ENCODE peak calls at places on chromosomes 16 and 17, in eight cellular contexts. X is stomach; S is lung; H is K562; N is endothelial cell of umbilical vein; W is uterus; K is CD8-positive, alpha-beta memory T cell; O is tibial artery. B is an unnamed sample. For H3K9me3, the result is how much of the 10 kb centered on the place peaks cover.

GRCh38 chr17:38464251-38464722 is 36.0 kb downstream of the ARHGAP23 start:
- DNase-seq in X (peak), S (no peak), H (no peak), N (peak), W (peak), K (no peak), O (peak), B (no peak)

GRCh38 chr17:9146064-9146463 is 124.8 kb downstream of the NTN1 start:
- DNase-seq in X (no peak), S (no peak), H (no peak), N (no peak), W (no peak), K (no peak), O (no peak), B (no peak)

GRCh38 chr17:72359274-72359673 is 238.5 kb downstream of the SOX9 start:
- DNase-seq in X (no peak), S (no peak), H (no peak), N (no peak), W (no peak), K (no peak), O (no peak), B (no peak)

GRCh38 chr17:28282596-28282995 is 36.4 kb upstream of the TMEM97 start:
- DNase-seq in X (no peak), S (no peak), H (no peak), N (peak), W (no peak), K (no peak), O (no peak), B (peak)

GRCh38 chr17:30476726-30477082 is 504 bp upstream of the GOSR1 start:
- DNase-seq in X (no peak), S (no peak), H (peak), N (no peak), W (peak), K (no peak), O (no peak), B (no peak)

GRCh38 chr17:66715076-66715675 is 119.7 kb upstream of the CACNG5 start:
- DNase-seq in X (no peak), S (no peak), H (no peak), N (no peak), W (no peak), K (no peak), O (no peak), B (no peak)

GRCh38 chr17:32486091-32486700 is 597 bp upstream of the CDK5R1 start:
- DNase-seq in X (peak), S (peak), H (peak), N (peak), W (peak), K (peak), O (peak), B (no peak)

GRCh38 chr17:50562266-50563094 is 2.0 kb downstream of the CACNA1G start:
- DNase-seq in X (no peak), S (no peak), H (no peak), N (no peak), W (no peak), K (no peak), O (no peak), B (no peak)

GRCh38 chr17:74259667-74260524 is 14.1 kb upstream of the DNAI2 start:
- DNase-seq in X (no peak), S (no peak), H (no peak), N (no peak), W (no peak), K (no peak), O (no peak), B (no peak)

GRCh38 chr17:81494984-81495383 is 17.6 kb downstream of the ACTG1 start:
- DNase-seq in X (no peak), S (no peak), H (no peak), N (no peak), W (no peak), K (no peak), O (no peak), B (no peak)

GRCh38 chr17:8175795-8176196 is 384 bp downstream of the TMEM107 start:
- DNase-seq in X (no peak), S (no peak), H (no peak), N (no peak), W (no peak), K (no peak), O (no peak), B (no peak)

GRCh38 chr17:57106107-57106835 is 21.2 kb downstream of the AKAP1 start:
- DNase-seq in X (no peak), S (no peak), H (peak), N (no peak), W (no peak), K (no peak), O (no peak), B (peak)

GRCh38 chr16:982152-983043 is 828 bp downstream of the SOX8 start:
- DNase-seq in X (no peak), S (no peak), H (no peak), N (no peak), W (no peak), K (no peak), O (no peak), B (no peak)

GRCh38 chr16:979859-980594 is 1.5 kb upstream of the SOX8 start:
- DNase-seq in X (no peak), S (no peak), H (no peak), N (no peak), W (no peak), K (no peak), O (no peak), B (no peak)

GRCh38 chr16:983044-984030 is 1.8 kb downstream of the SOX8 start:
- DNase-seq in X (no peak), S (no peak), H (no peak), N (no peak), W (no peak), K (no peak), O (no peak), B (peak)

GRCh38 chr16:980595-980854 is 1.0 kb upstream of the SOX8 start:
- DNase-seq in X (no peak), S (no peak), H (no peak), N (no peak), W (no peak), K (no peak), O (no peak), B (no peak)

DNA sequence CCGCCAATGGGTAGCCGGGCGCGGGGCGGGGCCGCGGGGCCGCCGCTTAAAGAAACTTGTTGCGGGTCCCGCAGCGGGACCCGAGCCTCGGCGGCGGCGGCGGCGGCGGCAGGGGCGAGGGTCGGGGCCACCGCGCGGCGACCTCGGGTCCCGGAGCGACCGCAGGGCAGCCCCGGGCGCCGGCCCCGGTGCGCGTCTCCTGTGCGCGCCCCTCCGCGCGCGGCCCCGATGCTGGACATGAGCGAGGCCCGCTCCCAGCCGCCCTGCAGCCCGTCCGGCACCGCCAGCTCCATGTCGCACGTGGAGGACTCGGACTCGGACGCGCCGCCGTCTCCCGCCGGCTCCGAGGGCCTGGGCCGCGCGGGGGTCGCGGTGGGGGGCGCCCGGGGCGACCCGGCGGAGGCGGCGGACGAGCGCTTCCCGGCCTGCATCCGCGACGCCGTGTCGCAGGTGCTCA is at the start of gene SOX8:
- DNase-seq in X (peak), S (no peak), H (no peak), N (no peak), W (no peak), K (no peak), O (no peak), B (no peak)
- H3K4me3 ChIP-seq in X (peak), S (peak), H (peak), N (peak), W (peak), K (peak), O (peak), B (peak)

DNA sequence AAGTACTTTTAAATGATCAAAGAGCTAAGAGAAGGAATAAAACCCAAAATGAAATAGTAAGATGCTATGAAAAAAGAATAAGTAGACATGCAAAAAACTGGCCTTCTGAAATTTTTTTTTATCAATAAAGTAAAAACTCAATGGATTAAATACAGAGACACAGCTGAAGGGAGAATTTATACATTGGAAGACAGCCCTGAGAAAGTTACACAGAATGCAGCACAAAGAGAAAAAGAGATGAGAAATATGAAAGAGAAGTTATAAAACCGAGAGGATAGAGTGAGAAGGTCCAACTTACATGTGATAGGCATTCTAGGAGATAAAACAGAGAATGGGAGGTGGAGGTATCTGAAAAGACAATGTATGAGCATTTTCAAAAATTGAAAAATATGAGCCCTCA is 57.0 kb downstream of the MARF1 start:
- DNase-seq in X (no peak), S (no peak), H (no peak), N (no peak), W (no peak), K (no peak), O (no peak), B (no peak)
- H3K9me3 ChIP-seq in X (under half), S (under half), H (under half), N (under half), W (under half), K (under half), O (under half), B (under half)

GRCh38 chr16:8641671-8642070 is 20.2 kb downstream of the METTL22 start:
- DNase-seq in X (no peak), S (no peak), H (no peak), N (no peak), W (no peak), K (no peak), O (no peak), B (no peak)

GRCh38 chr16:8644151-8644512 is 22.6 kb downstream of the METTL22 start:
- DNase-seq in X (no peak), S (peak), H (no peak), N (no peak), W (no peak), K (no peak), O (no peak), B (no peak)

GRCh38 chr16:8644513-8645140 is 23.1 kb downstream of the METTL22 start:
- DNase-seq in X (peak), S (peak), H (no peak), N (no peak), W (no peak), K (no peak), O (peak), B (no peak)

GRCh38 chr16:8634991-8635736 is 13.7 kb downstream of the METTL22 start:
- DNase-seq in X (no peak), S (no peak), H (peak), N (no peak), W (no peak), K (no peak), O (no peak), B (no peak)

GRCh38 chr16:8639694-8640093 is 18.2 kb downstream of the METTL22 start:
- DNase-seq in X (no peak), S (no peak), H (no peak), N (no peak), W (no peak), K (no peak), O (no peak), B (no peak)
- H3K27ac ChIP-seq in X (no peak), S (no peak), H (no peak), N (no peak), W (no peak), K (no peak), O (no peak), B (no peak)

GRCh38 chr16:10256855-10257641 is 74.8 kb upstream of the GRIN2A start:
- DNase-seq in X (peak), S (no peak), H (peak), N (peak), W (peak), K (peak), O (no peak), B (no peak)
- H3K4me3 ChIP-seq in X (no peak), S (no peak), H (no peak), N (no peak), W (no peak), K (no peak), O (no peak), B (no peak)

DNA sequence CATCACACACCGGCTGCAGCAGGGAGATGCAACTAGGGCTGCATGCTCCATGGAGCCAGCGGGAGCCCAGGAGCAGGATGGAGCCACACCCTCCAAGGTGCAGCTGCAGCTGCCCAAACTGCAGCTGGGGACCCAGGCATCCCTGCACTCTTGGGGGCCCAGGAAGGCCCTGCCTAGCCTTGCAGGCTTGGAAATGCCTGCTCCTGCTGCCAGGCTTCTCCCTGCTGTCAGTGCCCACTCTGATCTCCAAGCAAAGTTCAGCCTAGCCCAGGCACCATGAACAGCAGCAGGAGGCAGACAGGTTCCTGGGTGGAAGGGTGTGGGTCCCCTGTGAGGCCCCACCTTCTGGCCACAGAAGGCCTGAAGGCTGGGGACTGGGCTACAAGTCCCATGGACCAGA is 1057.1 kb downstream of the CDH8 start:
- DNase-seq in X (no peak), S (no peak), H (no peak), N (no peak), W (no peak), K (no peak), O (no peak), B (no peak)
- H3K9me3 ChIP-seq in X (under half), S (under half), H (under half), N (under half), W (under half), K (under half), O (under half), B (under half)

DNA sequence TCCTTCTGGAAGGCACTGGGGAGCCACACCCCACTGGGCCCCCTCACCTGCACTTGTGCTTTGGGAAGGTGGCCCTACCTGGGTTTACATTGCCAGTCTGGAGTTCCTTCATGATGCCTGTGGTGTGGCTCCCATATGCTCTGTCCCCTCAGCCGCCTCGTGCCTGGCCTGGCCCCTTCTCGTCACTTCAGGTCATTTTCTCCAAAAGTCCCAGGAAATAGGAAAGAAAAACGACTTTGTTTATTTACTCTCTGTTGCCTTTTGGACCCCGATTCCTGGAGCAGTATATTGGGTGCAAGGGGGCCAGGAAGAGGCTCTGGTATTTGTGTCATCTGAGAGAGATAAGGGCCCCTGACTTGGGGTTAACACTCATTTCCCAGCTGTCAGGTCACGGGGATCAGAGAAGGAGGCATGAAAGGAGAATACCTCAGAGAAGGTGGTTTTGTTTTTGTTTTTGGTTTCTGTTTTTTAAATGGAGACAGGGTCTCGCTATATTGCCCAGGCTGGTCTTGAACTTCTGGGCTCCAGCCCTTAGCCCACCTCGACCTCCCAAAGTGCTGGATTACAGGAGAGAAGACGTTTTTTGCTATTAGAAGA is 4.7 kb downstream of the SOCS3 start:
- DNase-seq in X (no peak), S (no peak), H (peak), N (no peak), W (no peak), K (peak), O (no peak), B (no peak)
- H3K27ac ChIP-seq in X (peak), S (peak), H (no peak), N (no peak), W (no peak), K (peak), O (peak), B (no peak)

DNA sequence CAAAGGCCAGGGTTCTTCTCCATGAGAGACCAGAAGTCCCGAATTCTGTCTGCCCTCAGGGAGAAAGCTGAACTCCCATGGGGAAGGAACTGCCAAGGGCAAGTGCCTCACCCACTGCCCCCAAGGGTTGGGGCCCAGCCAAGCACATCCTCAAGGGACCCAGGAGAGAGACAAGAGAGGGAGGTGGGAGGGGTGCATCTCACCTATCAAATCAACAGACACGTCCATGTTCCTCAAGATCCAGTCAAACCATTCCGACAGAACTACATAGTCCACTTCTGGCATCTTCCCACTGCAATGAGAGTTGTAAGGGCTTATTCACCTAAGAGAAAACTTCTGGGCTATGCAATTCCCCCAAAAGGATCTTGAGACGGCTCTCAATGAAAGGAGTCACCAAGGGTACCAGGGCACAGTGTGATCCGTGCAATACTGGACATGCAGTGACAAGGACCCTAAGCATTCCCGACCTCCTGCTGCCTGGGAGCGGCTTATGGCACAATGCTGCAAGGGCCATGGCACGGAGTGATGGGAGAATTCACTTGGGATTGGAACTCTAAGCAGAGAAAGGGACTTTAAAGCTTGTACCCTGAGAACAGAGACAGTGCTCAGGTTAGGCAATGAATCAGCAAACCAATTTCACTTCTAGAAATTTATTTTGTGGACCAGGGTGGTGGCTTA is 32.2 kb downstream of the TK2 start:
- DNase-seq in X (no peak), S (no peak), H (no peak), N (peak), W (no peak), K (no peak), O (no peak), B (peak)
- H3K4me3 ChIP-seq in X (no peak), S (no peak), H (peak), N (no peak), W (no peak), K (no peak), O (peak), B (no peak)

DNA sequence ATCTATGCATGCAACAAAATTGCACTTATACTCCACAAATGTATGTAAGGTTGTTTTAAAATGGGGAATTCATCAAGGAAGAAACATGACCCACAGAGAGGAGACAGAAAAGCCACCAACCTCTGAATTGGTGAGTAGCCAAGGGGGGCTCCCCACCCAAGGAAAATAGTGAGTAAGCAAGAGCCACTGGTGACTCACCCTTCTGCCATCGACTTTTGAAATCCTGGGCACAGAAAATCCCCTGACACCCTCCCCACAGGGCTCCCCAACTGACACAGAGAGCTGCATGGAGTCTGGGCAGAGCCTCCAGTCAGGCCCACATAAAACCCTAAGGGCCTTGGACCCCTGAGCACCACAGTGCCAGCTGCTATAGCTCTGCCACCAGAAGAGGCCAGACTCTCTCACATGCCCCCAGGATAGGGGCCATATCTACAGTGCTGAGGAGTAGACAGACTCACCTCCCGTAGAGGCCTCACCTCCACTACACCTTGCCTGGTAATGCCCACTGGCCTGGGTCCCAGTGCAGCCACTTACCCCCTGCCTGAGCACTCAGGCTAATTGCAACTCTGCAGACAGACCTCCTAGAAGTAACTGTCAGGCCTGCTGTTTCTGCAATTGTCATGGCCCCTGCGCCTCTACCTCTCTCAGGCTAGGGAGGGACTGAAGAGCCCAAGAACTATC is 244.7 kb upstream of the WSB1 start:
- DNase-seq in X (no peak), S (no peak), H (no peak), N (no peak), W (no peak), K (no peak), O (no peak), B (no peak)
- H3K9me3 ChIP-seq in X (under half), S (under half), H (under half), N (under half), W (under half), K (under half), O (under half), B (under half)

DNA sequence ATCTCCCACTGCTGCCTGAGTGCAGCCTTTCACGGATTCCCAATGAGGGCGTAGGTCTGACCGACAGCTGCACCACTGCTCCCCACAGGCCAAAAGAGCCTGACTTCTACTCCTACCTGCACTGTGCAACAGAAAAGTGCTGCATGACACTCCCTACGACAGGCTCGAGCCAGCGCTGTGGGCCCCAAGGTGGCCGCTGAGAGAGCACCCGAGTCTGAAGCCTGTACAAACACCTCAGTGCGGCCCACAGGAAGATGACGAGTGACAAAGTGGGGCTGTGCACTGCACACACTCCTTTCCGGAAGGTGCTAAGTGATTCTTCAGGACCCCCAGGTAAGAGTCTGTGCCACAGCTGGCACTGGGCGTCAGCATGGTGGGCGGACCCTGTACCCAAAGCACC is 41.2 kb downstream of the FANCA start:
- DNase-seq in X (no peak), S (no peak), H (no peak), N (no peak), W (no peak), K (no peak), O (no peak), B (no peak)
- H3K27ac ChIP-seq in X (no peak), S (no peak), H (no peak), N (no peak), W (no peak), K (no peak), O (no peak), B (no peak)

B was measured in SJSA1.